ENCODE peak calls at places on chromosomes 1 and 21, in four cellular contexts. One of them, this sample, is unnamed.
A peak's percentile ranks its signal among the peaks of the same experiment; 100 is the strongest.

GRCh38 chr1:235018161-235018560 is 110.5 kb downstream of the TOMM20 start:
- DNase-seq in A549: peak; percentile 17
- DNase-seq in K562: no peak
- DNase-seq in HepG2: peak; percentile 59
- DNase-seq in this sample: no peak

GRCh38 chr21:39613029-39613934 is 542 bp downstream of the B3GALT5 start:
- DNase-seq in A549: no peak
- DNase-seq in K562: no peak
- DNase-seq in HepG2: no peak
- DNase-seq in this sample: no peak

GRCh38 chr1:20370628-20371200 is 80.0 kb downstream of the VWA5B1 start:
- DNase-seq in A549: no peak
- DNase-seq in K562: no peak
- DNase-seq in HepG2: no peak
- DNase-seq in this sample: no peak

GRCh38 chr1:109371271-109371739 is 26.4 kb downstream of the SORT1 start:
- DNase-seq in A549: no peak
- DNase-seq in K562: no peak
- DNase-seq in HepG2: no peak
- DNase-seq in this sample: no peak

GRCh38 chr21:33266784-33267135 is 593 bp downstream of the IL10RB start:
- DNase-seq in A549: no peak
- DNase-seq in K562: peak; percentile 42
- DNase-seq in HepG2: no peak
- DNase-seq in this sample: no peak

GRCh38 chr1:45883633-45884032 is 80.2 kb downstream of the MAST2 start:
- DNase-seq in A549: no peak
- DNase-seq in K562: no peak
- DNase-seq in HepG2: no peak
- DNase-seq in this sample: no peak

GRCh38 chr1:21216835-21217811 is 40.4 kb upstream of the EIF4G3 start:
- DNase-seq in A549: peak; percentile 14
- DNase-seq in K562: peak; percentile 75
- DNase-seq in HepG2: peak; percentile 45
- DNase-seq in this sample: peak; percentile 81

GRCh38 chr1:162485236-162485635 is 12.4 kb upstream of the UHMK1 start:
- DNase-seq in A549: no peak
- DNase-seq in K562: no peak
- DNase-seq in HepG2: no peak
- DNase-seq in this sample: no peak

GRCh38 chr1:145702052-145702451 is 5.1 kb downstream of the PDZK1 start:
- DNase-seq in A549: no peak
- DNase-seq in K562: no peak
- DNase-seq in HepG2: peak; percentile 45
- DNase-seq in this sample: no peak

GRCh38 chr1:186301448-186301847 is 73.6 kb downstream of the TPR start:
- DNase-seq in A549: no peak
- DNase-seq in K562: no peak
- DNase-seq in HepG2: no peak
- DNase-seq in this sample: no peak

GRCh38 chr1:113307771-113308451 is 82.4 kb upstream of the MAGI3 start:
- DNase-seq in A549: no peak
- DNase-seq in K562: no peak
- DNase-seq in HepG2: peak; percentile 41
- DNase-seq in this sample: no peak

GRCh38 chr1:230073371-230074035 is 6.5 kb downstream of the GALNT2 start:
- DNase-seq in A549: no peak
- DNase-seq in K562: no peak
- DNase-seq in HepG2: no peak
- DNase-seq in this sample: no peak

GRCh38 chr1:44036409-44037111 is 5.3 kb upstream of the SLC6A9 start:
- DNase-seq in A549: peak; percentile 48
- DNase-seq in K562: peak; percentile 81
- DNase-seq in HepG2: peak; percentile 55
- DNase-seq in this sample: peak; percentile 80

GRCh38 chr21:15289896-15290841 is 225.4 kb upstream of the NRIP1 start:
- DNase-seq in A549: no peak
- DNase-seq in K562: peak; percentile 52
- DNase-seq in HepG2: peak; percentile 22
- DNase-seq in this sample: peak; percentile 88

GRCh38 chr1:182671779-182672486 is 12.5 kb downstream of the RGS8 start:
- DNase-seq in A549: no peak
- DNase-seq in K562: no peak
- DNase-seq in HepG2: no peak
- DNase-seq in this sample: no peak

GRCh38 chr1:108141604-108142003 is 58.5 kb downstream of the SLC25A24 start:
- DNase-seq in A549: no peak
- DNase-seq in K562: no peak
- DNase-seq in HepG2: no peak
- DNase-seq in this sample: no peak

GRCh38 chr1:197327776-197328364 is 59.8 kb downstream of the CRB1 start:
- DNase-seq in A549: no peak
- DNase-seq in K562: no peak
- DNase-seq in HepG2: no peak
- DNase-seq in this sample: no peak

GRCh38 chr1:111227875-111228747 is 598 bp downstream of the CHI3L2 start:
- DNase-seq in A549: peak; percentile 28
- DNase-seq in K562: no peak
- DNase-seq in HepG2: peak; percentile 96
- DNase-seq in this sample: no peak

GRCh38 chr1:206635983-206636354 is 633 bp downstream of the DYRK3 start:
- DNase-seq in A549: peak; percentile 35
- DNase-seq in K562: no peak
- DNase-seq in HepG2: no peak
- DNase-seq in this sample: no peak

GRCh38 chr1:105399718-105400117 is 1650.0 kb downstream of the AMY1C start:
- DNase-seq in A549: no peak
- DNase-seq in K562: no peak
- DNase-seq in HepG2: no peak
- DNase-seq in this sample: no peak

GRCh38 chr1:7669559-7670208 is 101.4 kb upstream of the VAMP3 start:
- DNase-seq in A549: peak; percentile 61
- DNase-seq in K562: peak; percentile 85
- DNase-seq in HepG2: peak; percentile 35
- DNase-seq in this sample: peak; percentile 89

GRCh38 chr21:45536301-45537081 is 5.7 kb downstream of the SLC19A1 start:
- DNase-seq in A549: no peak
- DNase-seq in K562: no peak
- DNase-seq in HepG2: no peak
- DNase-seq in this sample: peak; percentile 8

GRCh38 chr1:76254165-76255043 is 179.9 kb downstream of the ST6GALNAC3 start:
- DNase-seq in A549: no peak
- DNase-seq in K562: no peak
- DNase-seq in HepG2: no peak
- DNase-seq in this sample: no peak

GRCh38 chr1:198756470-198756869 is 117.6 kb downstream of the PTPRC start:
- DNase-seq in A549: no peak
- DNase-seq in K562: no peak
- DNase-seq in HepG2: no peak
- DNase-seq in this sample: no peak

GRCh38 chr21:26389971-26390641 is 183.0 kb downstream of the CYYR1 start:
- DNase-seq in A549: peak; percentile 10
- DNase-seq in K562: no peak
- DNase-seq in HepG2: no peak
- DNase-seq in this sample: no peak

GRCh38 chr1:43563779-43564616 is 33.3 kb downstream of the PTPRF start:
- DNase-seq in A549: no peak
- DNase-seq in K562: no peak
- DNase-seq in HepG2: no peak
- DNase-seq in this sample: no peak

GRCh38 chr1:155871390-155871789 is 12.0 kb downstream of the SYT11 start:
- DNase-seq in A549: no peak
- DNase-seq in K562: no peak
- DNase-seq in HepG2: no peak
- DNase-seq in this sample: no peak

GRCh38 chr1:147217142-147217541 is 8.0 kb downstream of the FMO5 start:
- DNase-seq in A549: no peak
- DNase-seq in K562: no peak
- DNase-seq in HepG2: no peak
- DNase-seq in this sample: no peak

GRCh38 chr1:210360852-210361477 is 32.3 kb downstream of the HHAT start:
- DNase-seq in A549: peak; percentile 71
- DNase-seq in K562: peak; percentile 24
- DNase-seq in HepG2: peak; percentile 52
- DNase-seq in this sample: no peak

GRCh38 chr1:155646307-155646706 is 36.3 kb downstream of the MSTO1 start:
- DNase-seq in A549: no peak
- DNase-seq in K562: no peak
- DNase-seq in HepG2: no peak
- DNase-seq in this sample: no peak

GRCh38 chr21:42373181-42373907 is 7.0 kb upstream of the TFF1 start:
- DNase-seq in A549: no peak
- DNase-seq in K562: peak; percentile 55
- DNase-seq in HepG2: no peak
- DNase-seq in this sample: no peak

GRCh38 chr1:243407284-243408018 is 151.6 kb downstream of the SDCCAG8 start:
- DNase-seq in A549: no peak
- DNase-seq in K562: no peak
- DNase-seq in HepG2: no peak
- DNase-seq in this sample: no peak

GRCh38 chr1:205068001-205068400 is 16.3 kb downstream of the TMEM81 start:
- DNase-seq in A549: no peak
- DNase-seq in K562: no peak
- DNase-seq in HepG2: no peak
- DNase-seq in this sample: no peak

DNA sequence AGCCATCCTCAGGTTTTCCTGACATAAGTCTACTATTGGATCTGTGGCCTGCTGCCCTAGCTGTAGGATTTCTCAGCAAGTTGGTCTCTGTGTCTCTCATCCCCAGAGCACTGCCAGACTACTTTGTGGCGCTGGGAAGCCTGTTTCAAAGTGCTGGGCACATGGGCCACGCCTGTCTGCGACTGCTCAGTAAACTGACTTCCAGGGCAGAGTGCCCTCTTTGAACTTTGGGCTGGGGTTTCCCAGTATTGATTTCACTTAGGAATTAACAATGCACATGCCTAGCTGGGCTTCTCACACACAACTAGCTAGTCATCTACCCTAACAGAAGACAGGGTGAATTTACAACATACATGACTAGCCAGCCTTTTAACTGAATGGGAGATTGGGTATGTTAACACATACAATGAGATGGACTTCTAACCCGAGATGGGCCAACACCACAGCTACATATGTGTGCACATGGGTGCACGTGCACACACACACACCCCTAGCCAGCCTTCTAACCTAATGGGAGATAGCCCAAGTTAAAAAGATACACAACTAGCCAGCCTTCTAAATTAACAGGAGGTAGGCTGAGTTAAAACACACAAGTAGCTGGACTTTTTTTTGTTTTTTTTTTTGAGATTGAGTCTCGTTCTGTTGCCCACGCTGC is 6.9 kb upstream of the TRIM17 start:
- DNase-seq in A549: no peak
- DNase-seq in K562: no peak
- DNase-seq in HepG2: peak; percentile 67
- DNase-seq in this sample: no peak
- TF ChIP-seq HMGXB4 in A549: no peak
- TF ChIP-seq HMGXB4 in K562: no peak
- TF ChIP-seq HMGXB4 in HepG2: no peak
- TF ChIP-seq HMGXB4 in this sample: no peak

GRCh38 chr1:115809847-115810246 is 31.1 kb downstream of the NHLH2 start:
- DNase-seq in A549: no peak
- DNase-seq in K562: no peak
- DNase-seq in HepG2: no peak
- DNase-seq in this sample: no peak
- TF ChIP-seq ESRRA in A549: no peak
- TF ChIP-seq ESRRA in K562: no peak
- TF ChIP-seq ESRRA in HepG2: no peak
- TF ChIP-seq ESRRA in this sample: no peak

DNA sequence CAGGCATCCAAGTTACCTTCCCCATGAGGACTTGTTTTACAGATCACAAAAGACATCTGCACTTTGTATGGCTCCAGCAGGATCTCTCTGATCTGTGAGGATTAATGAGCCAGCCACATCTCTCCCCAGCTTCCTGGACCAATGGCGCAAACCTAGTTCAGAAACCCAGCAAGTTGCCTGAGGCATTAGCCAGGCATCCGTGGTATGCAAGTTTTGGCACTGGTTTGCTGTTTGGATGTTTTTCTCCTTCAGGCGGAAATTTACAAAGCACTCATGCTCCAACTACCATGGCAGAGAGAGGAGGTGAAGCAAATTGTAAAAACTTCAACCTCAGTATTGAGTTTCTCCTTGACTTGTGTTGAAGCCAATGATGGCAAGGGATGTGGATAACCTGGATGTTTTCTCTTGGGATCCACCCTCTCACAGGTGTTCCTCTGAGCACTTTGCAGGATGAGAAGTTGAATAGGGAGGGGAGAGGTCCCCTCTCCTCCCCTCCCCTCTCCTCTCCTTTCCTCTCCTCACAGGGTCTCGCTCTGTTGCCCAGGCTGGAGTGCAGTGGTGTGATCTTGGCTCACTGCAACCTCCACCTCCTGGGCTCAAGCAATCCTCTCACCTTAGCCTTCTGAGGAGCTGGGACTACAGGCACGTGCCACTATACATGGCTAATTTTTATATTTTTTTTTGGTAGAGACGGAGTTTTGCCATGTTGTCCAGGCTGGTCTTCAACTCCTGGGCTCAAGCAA is 25.6 kb upstream of the ENO1 start:
- DNase-seq in A549: peak; percentile 70
- DNase-seq in K562: no peak
- DNase-seq in HepG2: peak; percentile 68
- DNase-seq in this sample: no peak
- TF ChIP-seq HMGXB4 in A549: no peak
- TF ChIP-seq HMGXB4 in K562: no peak
- TF ChIP-seq HMGXB4 in HepG2: no peak
- TF ChIP-seq HMGXB4 in this sample: no peak

GRCh38 chr1:200873116-200873670 is 412 bp downstream of the GPR25 start:
- DNase-seq in A549: no peak
- DNase-seq in K562: no peak
- DNase-seq in HepG2: no peak
- DNase-seq in this sample: peak; percentile 58
- TF ChIP-seq ESRRA in A549: no peak
- TF ChIP-seq ESRRA in K562: no peak
- TF ChIP-seq ESRRA in HepG2: no peak
- TF ChIP-seq ESRRA in this sample: no peak

GRCh38 chr1:153546371-153546770 is 765 bp upstream of the S100A4 start:
- DNase-seq in A549: no peak
- DNase-seq in K562: no peak
- DNase-seq in HepG2: no peak
- DNase-seq in this sample: no peak
- TF ChIP-seq HMGXB4 in A549: no peak
- TF ChIP-seq HMGXB4 in K562: no peak
- TF ChIP-seq HMGXB4 in HepG2: no peak
- TF ChIP-seq HMGXB4 in this sample: no peak

DNA sequence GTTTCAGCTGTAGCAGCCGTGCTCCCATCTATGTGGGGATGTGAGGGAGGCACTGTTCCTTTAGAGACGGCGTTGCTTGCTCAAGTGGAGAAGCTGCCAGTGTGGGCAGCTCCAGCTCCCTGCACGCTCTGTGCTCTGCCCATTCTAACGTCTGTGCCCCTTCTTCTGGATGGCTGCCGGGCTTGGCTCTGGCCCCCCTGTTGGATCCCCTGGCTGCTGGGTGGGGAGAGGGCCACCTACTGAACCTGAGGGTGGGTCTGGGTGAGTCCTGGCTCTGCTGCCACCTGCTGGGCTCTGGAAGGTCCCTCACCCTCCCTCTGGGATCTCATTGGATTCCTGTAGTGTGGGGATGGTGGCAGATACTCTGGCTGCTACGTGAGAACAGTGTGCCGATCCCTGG is 5.0 kb downstream of the PFKL start:
- DNase-seq in A549: peak; percentile 54
- DNase-seq in K562: peak; percentile 75
- DNase-seq in HepG2: peak; percentile 38
- DNase-seq in this sample: peak; percentile 43
- TF ChIP-seq ESRRA in A549: no peak
- TF ChIP-seq ESRRA in K562: no peak
- TF ChIP-seq ESRRA in HepG2: no peak
- TF ChIP-seq ESRRA in this sample: no peak

This sample was measured in WTC11.